ENCODE peak calls at places on chromosomes 4 and X, in six cellular contexts. Y is HCT116, C is K562, L is GM12878, Z is H1, D is HepG2. B is an unnamed sample. For H3K9me3, the result is how much of the 10 kb centered on the place peaks cover.

GRCh38 chrX:101357166-101357795 is 8.7 kb upstream of the TIMM8A start:
- DNase-seq in Y (peak), C (peak), L (no peak), Z (no peak), D (no peak), B (no peak)

GRCh38 chr4:19005211-19005610 is 983.7 kb upstream of the LCORL start:
- DNase-seq in Y (no peak), C (no peak), L (no peak), Z (peak), D (no peak), B (no peak)

GRCh38 chr4:3681191-3681590 is 85.0 kb upstream of the ADRA2C start:
- DNase-seq in Y (no peak), C (no peak), L (no peak), Z (no peak), D (no peak), B (no peak)

GRCh38 chr4:137283737-137284136 is 248.6 kb downstream of the PCDH18 start:
- DNase-seq in Y (no peak), C (no peak), L (no peak), Z (no peak), D (no peak), B (no peak)

GRCh38 chr4:83830138-83830537 is 294.2 kb downstream of the GPAT3 start:
- DNase-seq in Y (no peak), C (peak), L (no peak), Z (no peak), D (no peak), B (no peak)

GRCh38 chrX:31228909-31229308 is 157.1 kb upstream of the FTHL17 start:
- DNase-seq in Y (no peak), C (no peak), L (peak), Z (no peak), D (no peak), B (no peak)

GRCh38 chrX:63128509-63128908 is 222.6 kb downstream of the SPIN4 start:
- DNase-seq in Y (peak), C (peak), L (peak), Z (no peak), D (peak), B (peak)

GRCh38 chrX:118780915-118781314 is 42.7 kb upstream of the ZCCHC12 start:
- DNase-seq in Y (no peak), C (no peak), L (no peak), Z (no peak), D (no peak), B (no peak)

GRCh38 chr4:83810428-83810827 is 274.5 kb downstream of the GPAT3 start:
- DNase-seq in Y (no peak), C (no peak), L (no peak), Z (no peak), D (no peak), B (no peak)

GRCh38 chr4:38529189-38530115 is 134.5 kb upstream of the KLF3 start:
- DNase-seq in Y (no peak), C (peak), L (peak), Z (no peak), D (no peak), B (no peak)

GRCh38 chr4:177107288-177107901 is 202.3 kb upstream of the NEIL3 start:
- DNase-seq in Y (no peak), C (no peak), L (no peak), Z (no peak), D (no peak), B (no peak)

GRCh38 chrX:46918434-46918833 is 6.2 kb downstream of the JADE3 start:
- DNase-seq in Y (no peak), C (no peak), L (no peak), Z (no peak), D (peak), B (no peak)

GRCh38 chrX:108426262-108426661 is 12.0 kb downstream of the COL4A6 start:
- DNase-seq in Y (no peak), C (no peak), L (no peak), Z (no peak), D (no peak), B (peak)

GRCh38 chr4:176995-177394 is 52.7 kb downstream of the ZNF718 start:
- DNase-seq in Y (no peak), C (no peak), L (no peak), Z (no peak), D (no peak), B (no peak)
- H3K9me3 ChIP-seq in Y (under half), C (under half), L (under half), Z (under half), D (half or more), B (half or more)

GRCh38 chr4:60589425-60589824 is 610.7 kb upstream of the ADGRL3 start:
- DNase-seq in Y (no peak), C (no peak), L (no peak), Z (no peak), D (no peak), B (no peak)

GRCh38 chr4:60588556-60588955 is 611.6 kb upstream of the ADGRL3 start:
- DNase-seq in Y (no peak), C (no peak), L (no peak), Z (no peak), D (no peak), B (no peak)

DNA sequence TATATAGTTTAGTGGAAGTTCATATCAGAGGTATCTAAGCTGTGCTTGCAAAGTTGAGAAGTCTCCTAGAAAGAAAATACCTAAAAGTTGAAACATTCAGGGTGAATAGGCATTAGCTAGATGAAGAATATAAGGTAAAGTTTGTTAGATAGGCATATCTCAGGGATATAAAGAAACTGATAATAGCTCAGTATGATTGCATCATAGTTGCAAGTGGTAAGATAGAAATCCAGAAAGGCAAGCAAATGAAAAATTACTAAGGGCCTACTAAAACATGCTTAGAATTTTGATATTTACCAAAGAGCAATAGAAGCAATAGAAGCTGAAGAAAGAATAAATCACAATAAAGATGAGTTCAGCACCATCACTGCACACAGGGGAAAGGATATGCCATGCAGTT is 610.0 kb upstream of the ADGRL3 start:
- DNase-seq in Y (no peak), C (no peak), L (no peak), Z (no peak), D (no peak), B (no peak)
- TF ChIP-seq ZNF274 in Y (no peak), C (no peak), L (no peak), Z (no peak), D (no peak), B (no peak)

DNA sequence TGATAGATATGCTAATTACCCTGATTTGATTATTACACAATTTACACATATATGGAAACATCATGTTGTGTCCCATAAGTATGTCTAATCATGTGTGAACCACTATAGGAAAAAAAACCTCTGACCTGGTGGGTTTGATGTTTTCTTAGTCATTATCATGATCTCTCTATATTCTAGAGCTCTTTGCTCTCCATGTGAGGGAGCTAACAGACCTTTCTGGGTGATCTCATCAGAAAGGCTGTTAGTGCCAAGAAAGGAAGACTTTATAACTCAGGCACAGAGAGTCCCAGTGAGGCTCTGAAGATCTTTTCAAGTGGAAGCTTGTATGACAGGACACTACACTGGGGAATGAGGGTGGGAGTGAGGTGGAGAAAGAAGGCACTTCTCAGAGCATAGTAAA is 527.7 kb upstream of the MAGEB2 start:
- DNase-seq in Y (no peak), C (no peak), L (no peak), Z (no peak), D (no peak), B (no peak)
- TF ChIP-seq YY1 in Y (no peak), C (no peak), L (no peak), Z (no peak), D (no peak), B (no peak)

DNA sequence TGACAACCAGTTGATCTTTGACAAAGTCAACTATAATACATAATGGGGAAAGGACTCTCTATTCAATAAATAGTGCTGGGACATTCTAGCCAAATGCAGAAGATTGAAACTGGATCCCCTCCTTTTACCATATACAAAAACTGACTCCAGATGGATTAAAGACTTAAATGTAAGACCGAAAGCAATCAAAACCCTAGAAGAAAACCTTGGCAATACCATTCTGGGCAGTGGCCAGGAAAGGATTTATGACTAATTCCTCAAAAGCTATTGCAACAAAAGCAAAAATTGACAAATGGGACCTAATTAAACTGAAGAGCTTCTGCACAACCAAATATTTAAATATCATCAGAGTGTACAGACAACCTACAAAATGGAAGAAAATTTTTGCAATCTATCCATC is 185.1 kb downstream of the NPNT start:
- DNase-seq in Y (no peak), C (no peak), L (no peak), Z (no peak), D (no peak), B (no peak)
- H3K9me3 ChIP-seq in Y (under half), C (under half), L (under half), Z (under half), D (under half), B (under half)

DNA sequence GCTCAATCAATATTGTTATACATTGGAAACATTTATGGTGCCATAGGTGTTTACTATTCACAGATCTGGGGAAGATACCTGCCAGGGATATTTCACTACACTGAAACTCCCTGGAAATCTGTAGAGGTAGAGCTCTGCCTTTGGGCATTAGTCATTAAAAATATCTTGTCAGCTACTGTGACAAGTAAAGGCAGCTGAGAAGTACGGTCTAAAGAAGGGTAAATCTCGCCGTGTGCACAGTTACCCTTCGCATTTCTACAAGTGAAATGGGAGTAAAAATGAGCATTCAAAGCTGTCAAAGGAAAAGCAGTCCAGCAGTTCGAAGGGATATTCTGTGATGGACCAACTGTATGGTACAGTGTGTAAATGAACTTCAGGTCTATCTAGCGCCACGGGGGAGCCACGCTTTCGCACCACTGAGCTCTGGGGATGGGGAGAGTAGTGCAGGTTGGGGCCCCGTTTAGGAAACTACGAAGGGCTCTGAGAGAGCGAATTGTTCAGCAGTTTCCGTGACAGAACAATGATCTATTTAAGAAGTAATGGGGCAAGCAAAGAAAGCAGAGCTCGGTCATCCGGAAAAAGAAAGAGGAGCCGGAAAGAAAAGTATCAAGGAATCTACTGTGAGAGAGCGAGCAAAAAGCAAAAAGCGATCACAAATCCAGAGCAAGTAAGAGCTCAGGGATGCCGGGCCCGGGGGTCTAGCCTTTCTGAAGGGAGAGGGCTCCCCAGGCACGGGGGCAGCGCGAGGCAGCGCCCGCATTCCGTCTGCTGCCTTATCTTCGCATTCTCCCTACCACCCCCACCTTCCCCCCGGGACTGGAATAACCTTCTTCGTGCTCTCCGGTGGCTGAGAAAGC is 646 bp downstream of the TIGD4 start:
- DNase-seq in Y (no peak), C (peak), L (no peak), Z (no peak), D (peak), B (no peak)
- TF ChIP-seq ZNF274 in Y (no peak), C (no peak), L (no peak), Z (no peak), D (no peak), B (no peak)

GRCh38 chr4:768076-768475 is 57.9 kb downstream of the CPLX1 start:
- DNase-seq in Y (no peak), C (no peak), L (no peak), Z (no peak), D (no peak), B (no peak)
- TF ChIP-seq YY1 in Y (no peak), C (no peak), L (no peak), Z (no peak), D (no peak), B (no peak)

GRCh38 chrX:80511969-80512760 is 91.9 kb downstream of the TENT5D start:
- DNase-seq in Y (no peak), C (peak), L (no peak), Z (no peak), D (no peak), B (peak)

GRCh38 chrX:80513620-80514019 is 93.4 kb downstream of the TENT5D start:
- DNase-seq in Y (no peak), C (peak), L (no peak), Z (no peak), D (no peak), B (no peak)

DNA sequence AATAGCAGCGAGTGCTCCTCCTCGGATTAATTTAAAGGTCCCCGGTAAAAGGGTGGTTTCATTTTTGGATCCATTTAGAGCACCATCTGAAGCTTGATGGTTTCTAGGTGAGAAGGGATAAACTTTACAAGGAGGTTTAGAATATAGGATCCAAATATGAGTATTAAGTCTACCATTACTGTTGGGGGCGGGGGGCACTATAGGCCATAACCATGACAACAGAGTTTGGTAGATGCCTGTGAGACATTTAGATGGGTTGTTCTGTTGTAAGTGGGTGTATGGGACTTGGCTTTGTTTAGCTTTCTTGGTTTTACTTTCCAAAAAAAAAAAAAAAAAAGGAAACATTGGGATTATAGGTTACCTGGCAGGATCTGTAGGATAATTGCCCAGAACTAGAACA is 92.7 kb downstream of the TENT5D start:
- DNase-seq in Y (no peak), C (peak), L (no peak), Z (no peak), D (no peak), B (no peak)
- H3K9me3 ChIP-seq in Y (under half), C (under half), L (under half), Z (under half), D (under half), B (under half)

GRCh38 chrX:41167888-41168287 is 82.6 kb downstream of the USP9X start:
- DNase-seq in Y (no peak), C (no peak), L (no peak), Z (no peak), D (no peak), B (no peak)

DNA sequence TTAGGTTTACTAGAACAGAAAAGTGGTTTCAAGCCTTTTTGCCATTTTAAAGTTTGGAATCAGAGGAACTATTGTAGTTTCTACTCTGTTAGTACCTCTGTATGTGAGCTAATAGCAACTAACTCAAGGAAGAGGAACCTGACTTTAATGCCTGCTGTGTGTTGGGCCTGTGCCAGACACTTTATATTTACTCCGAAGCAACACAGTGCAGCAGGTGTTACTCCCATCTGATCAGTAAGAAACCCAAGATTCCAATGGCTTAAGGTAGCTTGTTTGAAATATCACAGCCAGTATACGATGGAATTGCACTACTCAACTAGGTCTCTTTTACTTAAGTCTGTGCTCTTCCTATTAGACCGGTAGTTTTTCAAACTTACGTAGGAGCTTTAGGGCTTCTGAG is 79.2 kb downstream of the USP9X start:
- DNase-seq in Y (no peak), C (no peak), L (no peak), Z (no peak), D (no peak), B (no peak)
- TF ChIP-seq ZNF274 in Y (no peak), C (no peak), L (no peak), Z (no peak), D (no peak), B (no peak)

GRCh38 chrX:37815366-37815765 is 32.0 kb downstream of the DYNLT3 start:
- DNase-seq in Y (no peak), C (no peak), L (no peak), Z (no peak), D (no peak), B (no peak)
- TF ChIP-seq YY1 in Y (no peak), C (no peak), L (no peak), Z (no peak), D (no peak), B (no peak)

GRCh38 chrX:39304746-39305145 is 503.5 kb downstream of the MID1IP1 start:
- DNase-seq in Y (no peak), C (no peak), L (no peak), Z (no peak), D (no peak), B (no peak)
- H3K9me3 ChIP-seq in Y (under half), C (under half), L (under half), Z (under half), D (under half), B (under half)